ENCODE peak calls at places on chromosomes 13 and 19, in four cellular contexts. V is fibroblast of lung, B is GM23248, C is keratinocyte. U is an unnamed sample.
A peak's percentile ranks its signal among the peaks of the same experiment; 100 is the strongest.

GRCh38 chr13:33072759-33073158 is 56.5 kb downstream of the KL start:
- DNase-seq in C (no peak), V (no peak), B (no peak), U (no peak)

GRCh38 chr13:43057653-43058317 is 34.4 kb downstream of the DNAJC15 start:
- DNase-seq in V (peak; percentile 58), B (no peak), C (no peak), U (no peak)

GRCh38 chr13:93614776-93615175 is 388.2 kb downstream of the GPC6 start:
- DNase-seq in B (peak; percentile 72), C (no peak), V (peak; percentile 14), U (no peak)

GRCh38 chr19:18392417-18392816 is 5.0 kb downstream of the LRRC25 start:
- DNase-seq in C (no peak), V (peak; percentile 70), B (no peak), U (peak; percentile 72)

GRCh38 chr19:13234518-13234917 is 84.3 kb downstream of the IER2 start:
- DNase-seq in B (peak; percentile 65), C (no peak), V (peak; percentile 9), U (peak; percentile 83)

GRCh38 chr13:93227280-93227905 is 786 bp downstream of the GPC6 start:
- DNase-seq in B (peak; percentile 72), C (no peak), V (peak; percentile 64), U (no peak)

GRCh38 chr13:80707000-80707983 is 366.4 kb upstream of the SPRY2 start:
- DNase-seq in B (no peak), C (no peak), V (no peak), U (no peak)

GRCh38 chr13:66805657-66806056 is 424.5 kb downstream of the PCDH9 start:
- DNase-seq in C (no peak), V (peak; percentile 81), B (no peak), U (no peak)

GRCh38 chr13:78660130-78660857 is 1.3 kb upstream of the OBI1 start:
- DNase-seq in B (no peak), C (no peak), V (peak; percentile 3), U (no peak)

GRCh38 chr13:42999491-42999890 is 7.5 kb upstream of the EPSTI1 start:
- DNase-seq in B (no peak), V (no peak), C (no peak), U (no peak)

GRCh38 chr13:70812481-70812880 is 704.2 kb upstream of the KLHL1 start:
- DNase-seq in B (no peak), V (peak; percentile 90), C (no peak), U (no peak)

DNA sequence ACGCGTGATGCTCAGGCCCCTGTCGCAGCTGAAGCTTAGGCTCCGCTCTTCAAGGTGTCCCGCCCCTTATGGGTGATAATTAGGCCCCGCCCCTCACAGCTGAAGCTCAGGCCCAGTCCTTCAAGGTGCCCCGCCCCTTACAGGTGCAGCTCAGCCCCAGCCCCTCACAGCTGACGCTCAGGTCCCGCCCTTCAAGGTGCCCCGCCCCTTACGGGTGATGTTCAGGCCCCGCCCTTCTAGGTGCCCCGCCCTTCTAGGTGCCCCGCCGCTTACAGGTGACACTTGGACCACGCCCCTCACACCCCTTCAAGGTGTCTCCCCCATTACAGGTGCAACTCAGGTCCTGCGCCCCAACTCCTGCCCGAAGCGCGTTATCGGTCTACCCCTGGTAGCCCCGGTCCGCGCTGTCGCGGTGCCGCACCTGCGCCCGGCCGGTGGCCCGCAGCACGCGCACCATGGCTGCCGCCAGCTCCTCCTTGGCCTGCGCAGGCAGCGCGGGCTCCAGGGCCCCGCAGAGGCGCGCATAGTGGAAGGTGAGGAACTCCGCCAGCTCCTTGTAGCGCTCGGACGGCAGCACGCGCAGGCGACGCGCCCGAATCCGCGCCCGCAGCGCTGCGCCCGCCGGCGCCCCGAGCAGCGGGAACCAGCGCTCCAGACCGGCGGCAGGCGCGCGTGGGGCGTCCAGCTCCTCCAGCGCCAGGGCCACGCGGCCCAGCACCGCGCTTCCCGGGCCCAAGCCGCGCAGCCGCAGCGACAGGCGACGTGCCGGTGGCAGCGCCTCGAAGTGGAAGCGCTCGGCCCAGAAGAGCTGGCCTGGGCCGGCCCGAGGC is 7.3 kb downstream of the RASAL3 start:
- DNase-seq in B (peak; percentile 21), C (no peak), V (no peak), U (peak; percentile 71)
- H3K9ac ChIP-seq in B (no peak overlapping the region), C (no peak overlapping the region), V (no peak overlapping the region), U (no peak overlapping the region)

DNA sequence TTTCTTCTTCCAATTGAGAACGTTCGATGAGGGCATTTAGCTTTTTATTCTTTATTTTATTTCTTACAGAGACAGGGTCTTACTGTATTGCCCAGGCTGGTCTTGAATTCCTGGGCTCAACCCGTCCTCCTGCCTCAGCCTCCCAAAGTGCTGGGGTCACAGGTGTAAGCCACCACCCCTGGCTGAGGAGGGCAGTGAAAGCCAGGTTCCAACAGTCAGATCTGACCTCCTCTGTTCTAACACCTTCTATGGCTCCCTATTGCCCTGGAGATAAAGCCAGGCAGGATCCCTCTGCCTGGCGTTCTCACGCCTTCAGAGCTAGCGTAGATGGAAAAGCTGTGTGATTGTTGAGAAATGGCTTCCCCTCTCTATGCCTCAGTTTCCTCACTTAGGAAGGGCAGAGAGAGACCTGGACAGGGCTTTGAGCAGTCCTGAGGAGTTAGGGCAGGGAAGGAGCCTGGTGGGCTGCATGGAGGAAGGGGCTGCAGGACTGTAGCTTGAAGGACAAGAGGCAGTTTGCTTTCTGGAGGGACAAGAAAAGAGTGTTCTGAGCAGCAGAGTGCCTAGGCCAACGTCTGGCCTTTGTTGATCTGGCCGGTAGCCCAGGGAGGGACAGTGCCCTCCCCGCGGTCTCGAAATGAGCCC is 5.5 kb downstream of the ARHGAP45 start:
- DNase-seq in V (no peak), C (no peak), B (no peak), U (no peak)
- H3K4me1 ChIP-seq in V (peaks cover 2% of the 10 kb centered on the region), C (peaks cover 9% of the 10 kb centered on the region), B (no peaks in the 10 kb centered on the region), U (peaks cover 13% of the 10 kb centered on the region)

GRCh38 chr13:97435297-97435682 is 1.3 kb downstream of the RAP2A start:
- DNase-seq in B (no peak), C (no peak), V (no peak), U (no peak)
- H3K9ac ChIP-seq in B (peak overlapping the region; percentile 77), C (peak overlapping the region; percentile 81), V (peak overlapping the region; percentile 68), U (peak overlapping the region; percentile 71)

GRCh38 chr19:42512130-42512636 is 16.1 kb downstream of the CEACAM1 start:
- DNase-seq in C (no peak), V (no peak), B (no peak), U (no peak)

GRCh38 chr19:42515241-42515832 is 12.9 kb downstream of the CEACAM1 start:
- DNase-seq in C (no peak), B (no peak), V (no peak), U (no peak)

GRCh38 chr19:42512743-42513304 is 15.5 kb downstream of the CEACAM1 start:
- DNase-seq in C (no peak), B (no peak), V (no peak), U (no peak)

GRCh38 chr19:42516771-42517170 is 11.5 kb downstream of the CEACAM1 start:
- DNase-seq in B (no peak), V (no peak), C (no peak), U (no peak)

DNA sequence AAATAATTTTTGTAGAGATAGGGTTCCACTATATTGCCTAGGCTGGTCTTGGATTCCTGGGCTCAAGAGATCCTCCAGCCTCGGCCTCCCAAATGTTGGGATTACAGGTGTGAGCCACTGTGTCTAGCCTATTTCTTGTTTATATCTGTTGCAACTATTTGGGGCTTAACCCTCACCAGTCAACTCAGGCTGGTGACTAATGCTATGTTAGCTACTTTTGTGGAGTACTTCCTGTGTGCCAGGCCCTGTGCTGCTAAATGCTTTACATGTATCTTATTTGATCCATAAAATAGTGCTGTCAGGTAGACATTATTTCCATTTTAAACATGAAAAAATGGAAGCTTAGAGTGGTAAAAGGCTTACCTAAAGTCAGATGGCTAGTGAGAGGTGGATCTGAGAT is 13.8 kb downstream of the CEACAM1 start:
- DNase-seq in C (no peak), B (no peak), V (no peak), U (no peak)
- H3K4me1 ChIP-seq in C (no peaks in the 10 kb centered on the region), B (no peaks in the 10 kb centered on the region), V (no peaks in the 10 kb centered on the region), U (no peaks in the 10 kb centered on the region)

GRCh38 chr13:111115841-111116500 is 861 bp downstream of the ARHGEF7 start:
- DNase-seq in V (peak; percentile 47), C (no peak), B (peak; percentile 94), U (no peak)
- H3K9ac ChIP-seq in V (peak overlapping the region; percentile 53), C (no peak overlapping the region), B (peak overlapping the region; percentile 83), U (no peak overlapping the region)

GRCh38 chr13:52999093-52999696 is 29.4 kb upstream of the OLFM4 start:
- DNase-seq in C (no peak), V (no peak), B (no peak), U (no peak)
- H3K4me1 ChIP-seq in C (no peaks in the 10 kb centered on the region), V (no peaks in the 10 kb centered on the region), B (no peaks in the 10 kb centered on the region), U (no peaks in the 10 kb centered on the region)

GRCh38 chr19:50026550-50026906 is 723 bp downstream of the ZNF473 start:
- DNase-seq in C (no peak), V (no peak), B (no peak), U (no peak)
- H3K9ac ChIP-seq in C (peak overlapping the region; percentile 98), V (no peak overlapping the region), B (peak overlapping the region; percentile 86), U (no peak overlapping the region)

GRCh38 chr19:35903550-35904179 is 1.3 kb downstream of the HCST start:
- DNase-seq in B (peak; percentile 61), V (peak; percentile 78), C (no peak), U (peak; percentile 76)
- H3K4me1 ChIP-seq in B (peaks cover 34% of the 10 kb centered on the region), V (peaks cover 13% of the 10 kb centered on the region), C (peaks cover 28% of the 10 kb centered on the region), U (no peaks in the 10 kb centered on the region)

GRCh38 chr13:48038763-48039162 is 1.2 kb downstream of the NUDT15 start:
- DNase-seq in V (no peak), B (peak; percentile 6), C (no peak), U (no peak)
- H3K9ac ChIP-seq in V (no peak overlapping the region), B (no peak overlapping the region), C (peak overlapping the region; percentile 90), U (peak overlapping the region; percentile 77)